ENCODE peak calls at places on chromosomes 12 and 14, in seven cellular contexts. B is uterus, Z is ovary, G is adrenal gland, R is right lobe of liver, P is HCT116, Q is heart left ventricle. U is an unnamed sample.

GRCh38 chr12:82619644-82620043 is 67.1 kb upstream of the TMTC2 start:
- DNase-seq in B (no peak), Z (no peak), G (no peak), R (no peak), P (no peak), Q (no peak), U (no peak)

GRCh38 chr12:43028826-43029225 is 439.3 kb upstream of the PRICKLE1 start:
- DNase-seq in B (no peak), Z (no peak), G (no peak), R (no peak), P (no peak), Q (no peak), U (no peak)

GRCh38 chr12:55256831-55257230 is 12.4 kb downstream of the OR6C74 start:
- DNase-seq in B (no peak), Z (no peak), G (no peak), R (no peak), P (no peak), Q (no peak), U (no peak)

GRCh38 chr14:50531595-50532501 is 521 bp downstream of the MAP4K5 start:
- DNase-seq in B (peak), Z (peak), G (peak), R (peak), P (no peak), Q (peak), U (peak)

GRCh38 chr12:131896811-131897270 is 2.4 kb downstream of the ULK1 start:
- DNase-seq in B (no peak), Z (no peak), G (no peak), R (no peak), P (no peak), Q (no peak), U (no peak)

GRCh38 chr14:51507556-51508511 is 143.9 kb upstream of the FRMD6 start:
- DNase-seq in B (peak), Z (peak), G (peak), R (no peak), P (no peak), Q (peak), U (no peak)

GRCh38 chr12:99605-100004 is 33.0 kb downstream of the IQSEC3 start:
- DNase-seq in B (no peak), Z (no peak), G (no peak), R (no peak), P (no peak), Q (no peak), U (no peak)

GRCh38 chr14:59406454-59407245 is 58.5 kb downstream of the GPR135 start:
- DNase-seq in B (no peak), Z (no peak), G (no peak), R (peak), P (no peak), Q (no peak), U (no peak)

GRCh38 chr12:110501378-110501721 is 561 bp downstream of the VPS29 start:
- DNase-seq in B (no peak), Z (no peak), G (peak), R (peak), P (no peak), Q (peak), U (peak)

GRCh38 chr14:100149789-100150611 is 9.4 kb downstream of the DEGS2 start:
- DNase-seq in B (no peak), Z (no peak), G (no peak), R (no peak), P (no peak), Q (no peak), U (peak)

GRCh38 chr12:77065361-77066204 is at the start of gene E2F7:
- DNase-seq in B (peak), Z (peak), G (peak), R (peak), P (peak), Q (peak), U (peak)
- TF ChIP-seq POLR2A in B (peak), Z (no peak), G (no peak), R (no peak), P (peak), Q (no peak), U (no peak)

GRCh38 chr14:93183596-93184317 is 940 bp downstream of the MOAP1 start:
- DNase-seq in B (no peak), Z (no peak), G (no peak), R (no peak), P (no peak), Q (no peak), U (no peak)

GRCh38 chr14:93186961-93187360 is 1.8 kb downstream of the LYSET start:
- DNase-seq in B (no peak), Z (no peak), G (no peak), R (no peak), P (no peak), Q (no peak), U (no peak)

GRCh38 chr14:93185333-93185688 is 194 bp downstream of the LYSET start:
- DNase-seq in B (no peak), Z (no peak), G (no peak), R (no peak), P (no peak), Q (no peak), U (no peak)

GRCh38 chr14:93186461-93186860 is 1.3 kb downstream of the LYSET start:
- DNase-seq in B (no peak), Z (no peak), G (no peak), R (no peak), P (no peak), Q (no peak), U (no peak)

DNA sequence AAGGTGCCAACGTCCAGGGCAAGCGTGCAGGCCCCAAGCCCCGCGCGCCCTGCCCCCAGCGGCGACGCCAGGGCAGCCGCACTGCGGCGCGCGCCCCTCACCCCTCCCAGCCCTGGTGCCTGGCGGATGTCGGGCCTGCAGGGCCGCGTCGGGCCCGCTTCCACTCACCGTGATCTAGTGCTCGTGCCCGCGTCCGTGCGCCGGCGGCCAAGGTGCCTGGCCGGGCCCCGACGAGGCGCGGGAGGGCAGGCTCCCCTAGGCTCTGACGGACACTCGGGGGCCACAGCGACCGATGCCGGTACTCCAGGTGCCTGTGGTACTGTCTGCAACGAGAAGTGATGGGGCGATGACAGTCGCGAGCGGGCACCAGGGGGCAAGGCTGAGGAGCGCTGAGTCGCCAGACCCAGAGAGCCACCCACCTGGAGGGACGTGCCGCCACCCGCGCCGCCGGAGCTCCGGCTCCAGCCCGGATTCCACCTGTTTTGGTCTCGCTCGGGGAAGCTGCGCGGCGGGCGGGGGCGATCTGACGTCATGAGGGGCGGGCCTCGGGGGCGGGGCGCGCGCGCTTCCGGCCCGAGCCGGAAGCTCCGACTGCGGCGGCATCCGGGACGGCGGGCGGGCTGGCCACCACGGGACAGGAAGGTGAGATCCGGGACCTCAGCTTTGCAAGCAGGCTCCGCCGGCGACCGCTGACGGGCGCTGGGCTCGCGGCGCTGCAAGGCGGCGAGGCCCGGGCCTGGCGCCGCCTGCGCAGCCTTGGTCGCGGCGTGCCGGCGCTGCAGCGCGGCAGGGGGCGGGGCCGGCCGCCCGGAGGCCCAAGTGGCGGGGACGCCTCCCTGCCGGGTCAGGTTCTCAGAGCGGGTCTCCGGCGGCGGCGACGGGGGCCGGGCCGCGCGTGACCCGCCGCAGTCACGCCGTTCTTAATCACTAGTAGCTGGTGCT is at the start of the genes LYSET and MOAP1:
- DNase-seq in B (peak), Z (peak), G (peak), R (peak), P (no peak), Q (peak), U (peak)
- TF ChIP-seq CTCF in B (peak), Z (peak), G (peak), R (peak), P (peak), Q (peak), U (no peak)

GRCh38 chr14:98896476-98896875 is 375.5 kb downstream of the BCL11B start:
- DNase-seq in B (no peak), Z (no peak), G (no peak), R (no peak), P (no peak), Q (no peak), U (no peak)
- TF ChIP-seq POLR2A in B (no peak), Z (no peak), G (no peak), R (no peak), P (no peak), Q (no peak), U (no peak)

DNA sequence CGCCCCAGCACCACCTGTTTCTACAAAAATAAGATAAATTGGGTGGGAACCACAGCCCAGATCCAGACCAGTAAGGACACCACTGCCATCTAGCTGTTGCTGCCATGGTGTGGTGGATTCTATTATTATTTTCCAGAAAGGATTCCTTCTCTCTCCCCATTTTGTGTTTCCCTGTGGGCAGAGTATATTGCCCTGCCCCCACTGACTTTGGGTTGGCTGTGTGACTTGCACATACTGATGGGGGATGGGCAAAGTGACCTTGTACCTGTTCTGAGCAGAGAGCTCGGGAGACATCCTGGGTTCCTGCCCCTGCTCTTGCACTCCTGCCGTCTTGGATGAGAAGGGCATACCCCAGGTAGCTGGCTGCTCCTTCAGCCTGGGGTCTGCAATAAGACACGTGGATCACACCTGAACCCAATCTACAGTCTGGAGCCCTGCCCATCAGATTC is 24.3 kb downstream of the MOAP1 start:
- DNase-seq in B (no peak), Z (no peak), G (peak), R (no peak), P (peak), Q (no peak), U (no peak)
- TF ChIP-seq CTCF in B (peak), Z (no peak), G (peak), R (peak), P (peak), Q (peak), U (no peak)

DNA sequence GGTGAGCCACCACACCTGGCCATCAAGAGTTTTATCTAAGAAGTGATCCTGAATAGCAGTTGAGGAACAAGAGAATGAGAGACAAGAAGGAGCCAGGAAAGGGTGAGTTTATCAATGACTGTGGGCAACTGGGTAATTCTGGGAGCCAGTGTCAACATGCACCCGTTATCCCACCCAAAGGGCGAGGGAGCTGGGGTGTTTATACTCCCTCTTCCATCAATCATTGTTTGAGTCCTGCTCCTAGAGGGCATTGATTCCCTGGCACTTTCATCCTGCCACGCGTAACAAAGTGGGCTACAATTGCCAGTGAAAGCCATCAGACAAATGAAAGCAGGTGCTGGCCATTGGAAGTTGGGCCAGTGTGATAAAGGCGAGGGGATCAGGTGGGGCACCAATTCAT is 136.3 kb downstream of the SUDS3 start:
- DNase-seq in B (no peak), Z (no peak), G (no peak), R (no peak), P (no peak), Q (no peak), U (no peak)
- TF ChIP-seq POLR2A in B (no peak), Z (no peak), G (no peak), R (no peak), P (no peak), Q (no peak), U (no peak)

U was measured in stomach.